ENCODE peak calls at places on chromosomes 7 and 10, in six cellular contexts. Y is endothelial cell of umbilical vein, N is Peyer's patch, U is erythroblast, X is thyroid gland, B is uterus. V is an unnamed sample.

GRCh38 chr7:4835398-4836205 is 26.2 kb downstream of the PAPOLB start:
- DNase-seq in Y (no peak), N (peak; percentile 27), U (no peak), X (no peak), B (no peak), V (no peak)

GRCh38 chr10:87862644-87863101 is 660 bp downstream of the KLLN start:
- DNase-seq in Y (no peak), N (no peak), U (no peak), X (no peak), B (peak; percentile 20), V (peak; percentile 54)

GRCh38 chr10:62422068-62422590 is 48.0 kb downstream of the ZNF365 start:
- DNase-seq in Y (no peak), N (no peak), U (no peak), X (no peak), B (no peak), V (peak; percentile 19)

GRCh38 chr7:10939237-10939910 is 34.3 kb upstream of the PHF14 start:
- DNase-seq in Y (no peak), N (no peak), U (no peak), X (no peak), B (no peak), V (no peak)

GRCh38 chr7:55964261-55964801 is at the start of gene NIPSNAP2:
- DNase-seq in Y (peak; percentile 44), N (peak; percentile 68), U (peak; percentile 86), X (peak; percentile 57), B (peak; percentile 41), V (peak; percentile 97)

GRCh38 chr7:129890090-129890489 is 62.7 kb downstream of the UBE2H start:
- DNase-seq in Y (no peak), N (no peak), U (no peak), X (no peak), B (no peak), V (no peak)

GRCh38 chr7:169854-170172 is 22.6 kb upstream of the FAM20C start:
- DNase-seq in Y (no peak), N (no peak), U (no peak), X (no peak), B (no peak), V (no peak)

GRCh38 chr7:108517951-108518350 is 8.0 kb downstream of the PNPLA8 start:
- DNase-seq in Y (no peak), N (no peak), U (no peak), X (no peak), B (no peak), V (no peak)

GRCh38 chr7:5586963-5587348 is 163.3 kb upstream of the TNRC18 start:
- DNase-seq in Y (no peak), N (no peak), U (no peak), X (no peak), B (no peak), V (no peak)

GRCh38 chr7:41244246-41244645 is 458.6 kb downstream of the INHBA start:
- DNase-seq in Y (no peak), N (no peak), U (no peak), X (no peak), B (no peak), V (no peak)

GRCh38 chr10:22911889-22912762 is 15.7 kb upstream of the ARMC3 start:
- DNase-seq in Y (peak; percentile 35), N (no peak), U (no peak), X (no peak), B (no peak), V (no peak)

GRCh38 chr10:68271104-68271882 is 39.4 kb upstream of the ATOH7 start:
- DNase-seq in Y (no peak), N (no peak), U (peak; percentile 59), X (no peak), B (no peak), V (no peak)

GRCh38 chr10:112394475-112394875 is 20.6 kb downstream of the ACSL5 start:
- DNase-seq in Y (no peak), N (no peak), U (no peak), X (peak; percentile 20), B (no peak), V (no peak)

GRCh38 chr10:56231436-56231835 is 129.6 kb downstream of the ZWINT start:
- DNase-seq in Y (no peak), N (no peak), U (no peak), X (no peak), B (no peak), V (no peak)

GRCh38 chr10:116748041-116748440 is 5.7 kb upstream of the HSPA12A start:
- DNase-seq in Y (no peak), N (peak; percentile 60), U (no peak), X (no peak), B (no peak), V (peak; percentile 50)

GRCh38 chr7:63041786-63042185 is 956.9 kb upstream of the ZNF722 start:
- DNase-seq in Y (no peak), N (no peak), U (no peak), X (no peak), B (no peak), V (no peak)

GRCh38 chr10:93193886-93194285 is 120.2 kb downstream of the CYP26A1 start:
- DNase-seq in Y (no peak), N (no peak), U (no peak), X (no peak), B (no peak), V (no peak)

GRCh38 chr10:112490543-112490942 is 43.5 kb downstream of the VTI1A start:
- DNase-seq in Y (peak; percentile 39), N (no peak), U (no peak), X (peak; percentile 6), B (no peak), V (no peak)

GRCh38 chr10:118799779-118800178 is 45.0 kb upstream of the CACUL1 start:
- DNase-seq in Y (no peak), N (no peak), U (no peak), X (no peak), B (no peak), V (peak; percentile 38)

GRCh38 chr10:74754397-74754796 is 72.0 kb upstream of the KAT6B start:
- DNase-seq in Y (no peak), N (no peak), U (no peak), X (no peak), B (no peak), V (no peak)

DNA sequence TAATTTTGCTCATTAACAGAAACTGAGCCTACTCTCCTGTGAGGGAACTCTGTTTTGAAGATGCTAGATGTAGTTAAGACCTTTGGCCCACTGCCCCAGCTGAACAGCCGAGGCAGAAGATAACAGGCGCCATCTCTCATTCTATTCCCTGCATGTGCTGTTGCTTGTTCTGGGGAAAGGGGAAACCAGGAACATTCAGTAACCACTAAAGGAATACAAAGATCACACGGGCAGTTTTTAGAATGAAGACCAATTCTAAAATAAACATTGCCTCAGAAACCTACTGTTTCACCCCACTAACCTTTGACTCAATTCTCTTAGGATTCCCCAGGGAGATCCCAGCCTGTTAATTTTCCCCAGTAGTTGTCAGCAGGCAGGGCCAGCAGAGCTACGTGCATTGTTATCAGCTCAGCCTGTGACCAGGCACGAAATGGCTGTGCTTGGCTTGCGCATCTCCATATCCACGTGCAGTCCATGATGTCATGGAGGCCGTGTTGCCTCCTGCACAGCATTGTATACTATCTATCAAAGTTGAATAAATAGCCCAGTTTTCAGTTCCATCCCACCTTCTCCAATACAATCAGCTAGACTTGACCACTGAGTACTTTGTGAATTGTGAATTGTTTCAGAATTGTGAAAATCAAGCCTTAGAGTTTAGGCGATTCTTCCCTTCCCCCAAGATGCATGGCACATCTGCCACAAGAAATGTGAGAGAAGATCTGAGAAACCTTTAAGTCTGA is 36.0 kb downstream of the ANK3 start:
- DNase-seq in Y (no peak), N (no peak), U (peak; percentile 33), X (no peak), B (no peak), V (no peak)
- TF ChIP-seq POLR2A in Y (no peak), N (no peak), U (no peak), X (no peak), B (no peak), V (no peak)

DNA sequence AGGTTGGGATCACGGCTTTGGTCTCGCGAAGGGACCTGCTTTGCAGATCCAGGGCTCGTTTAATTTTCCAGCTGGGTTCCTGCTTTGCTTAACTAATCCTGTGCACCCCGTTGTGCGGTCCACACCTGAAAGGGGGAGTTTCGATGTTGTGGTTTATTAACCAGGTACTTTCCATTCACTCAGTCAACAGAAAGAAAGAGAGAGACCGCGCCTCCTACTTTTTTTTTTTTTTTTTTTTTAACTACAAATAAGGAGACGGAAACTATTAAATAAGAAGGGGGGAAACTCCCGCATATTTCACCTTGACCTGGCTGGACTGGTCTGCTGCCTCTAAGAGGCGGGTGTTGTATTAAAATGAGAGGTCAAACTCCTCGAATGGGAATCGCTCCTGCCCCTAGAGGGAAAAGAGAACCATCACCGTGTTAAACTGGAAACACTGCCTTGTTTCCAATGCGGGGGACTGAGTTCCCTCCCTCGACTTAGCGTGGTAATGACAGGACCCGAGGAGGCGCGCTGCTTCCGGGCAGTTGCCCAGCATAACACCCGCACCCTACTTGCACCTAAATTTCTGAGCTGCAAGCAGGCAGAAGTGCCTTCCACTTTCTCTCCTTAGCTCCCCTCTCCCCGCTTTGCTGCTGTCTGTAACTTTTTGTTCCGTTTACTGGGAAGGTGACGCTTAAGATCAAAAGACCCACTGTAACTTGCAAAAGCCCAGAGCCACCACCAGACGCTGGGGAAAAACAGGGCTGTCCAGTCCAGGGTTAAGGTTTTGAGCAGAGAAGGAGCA is 1.1 kb upstream of the ITGB8 start:
- DNase-seq in Y (peak; percentile 84), N (peak; percentile 73), U (peak; percentile 45), X (peak; percentile 71), B (peak; percentile 72), V (peak; percentile 75)
- TF ChIP-seq POLR2A in Y (no peak), N (peak; percentile 50), U (no peak), X (no peak), B (no peak), V (no peak)

DNA sequence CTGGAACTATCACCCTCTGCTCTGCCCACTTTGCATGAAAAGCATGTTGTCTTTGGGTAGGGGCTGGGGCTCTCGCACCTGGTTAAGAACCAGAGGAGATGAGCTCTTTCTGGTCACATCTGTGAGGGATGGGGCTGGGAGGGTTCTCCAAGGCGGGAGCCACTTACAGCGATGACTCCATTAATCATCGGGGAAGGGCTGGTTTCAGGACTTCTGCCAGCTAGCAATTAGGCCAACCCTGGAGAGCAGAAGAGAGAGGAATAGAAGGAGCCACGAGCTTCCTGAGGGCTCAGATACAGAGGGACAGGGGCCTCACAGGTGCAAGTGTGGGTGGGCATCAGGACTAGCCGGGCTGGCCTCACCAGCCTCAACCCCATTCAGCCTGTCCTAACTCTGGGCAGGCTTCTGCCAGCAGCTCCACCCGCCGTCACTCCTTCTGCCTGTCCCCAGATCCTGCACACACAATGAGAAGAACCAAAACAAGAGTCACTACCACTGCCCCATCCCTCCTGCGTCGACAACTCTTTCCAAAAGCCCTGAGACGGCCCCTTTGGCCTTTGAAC is 8.4 kb downstream of the AQP1 start:
- DNase-seq in Y (no peak), N (peak; percentile 52), U (peak; percentile 45), X (peak; percentile 2), B (peak; percentile 8), V (no peak)
- TF ChIP-seq POLR2A in Y (no peak), N (no peak), U (no peak), X (no peak), B (no peak), V (no peak)

GRCh38 chr10:132306951-132307751 is 599 bp downstream of the STK32C start:
- DNase-seq in Y (no peak), N (peak; percentile 62), U (peak; percentile 24), X (peak; percentile 86), B (no peak), V (no peak)

GRCh38 chr10:132308588-132309451 is 1.1 kb upstream of the STK32C start:
- DNase-seq in Y (no peak), N (peak; percentile 43), U (no peak), X (peak; percentile 12), B (no peak), V (no peak)

GRCh38 chr10:132306341-132306685 is 1.4 kb downstream of the STK32C start:
- DNase-seq in Y (no peak), N (peak; percentile 44), U (no peak), X (no peak), B (no peak), V (no peak)

GRCh38 chr10:132309466-132309865 is 1.7 kb upstream of the STK32C start:
- DNase-seq in Y (no peak), N (peak; percentile 35), U (no peak), X (no peak), B (no peak), V (no peak)

GRCh38 chr10:132307823-132308587 is at the start of gene STK32C:
- DNase-seq in Y (peak; percentile 72), N (peak; percentile 96), U (peak; percentile 96), X (peak; percentile 89), B (peak; percentile 88), V (peak; percentile 80)
- TF ChIP-seq POLR2A in Y (no peak), N (no peak), U (no peak), X (no peak), B (peak; percentile 34), V (peak; percentile 74)